ENCODE peak calls at places on chromosomes 6 and 20, in four cellular contexts. L, Z, J and D are unnamed samples.

GRCh38 chr6:134115715-134116074 is 63.3 kb upstream of the SLC2A12 start:
- DNase-seq in L (no peak), Z (no peak), J (no peak), D (no peak)

GRCh38 chr6:137044366-137045220 is at the start of gene IL20RA:
- DNase-seq in L (no peak), Z (no peak), J (no peak), D (no peak)

GRCh38 chr6:50816115-50816675 is 2.5 kb upstream of the TFAP2B start:
- DNase-seq in L (peak; percentile 86), Z (peak; percentile 60), J (peak; percentile 13), D (no peak)

GRCh38 chr6:110769923-110770322 is 45.3 kb downstream of the CDK19 start:
- DNase-seq in L (no peak), Z (no peak), J (no peak), D (no peak)

GRCh38 chr6:41921712-41921998 is 356 bp downstream of the BYSL start:
- DNase-seq in L (no peak), Z (no peak), J (no peak), D (no peak)

GRCh38 chr20:6657904-6658303 is 109.6 kb upstream of the BMP2 start:
- DNase-seq in L (no peak), Z (no peak), J (no peak), D (no peak)

GRCh38 chr6:139903411-139904157 is 529.1 kb upstream of the CITED2 start:
- DNase-seq in L (peak; percentile 53), Z (no peak), J (no peak), D (no peak)

GRCh38 chr6:958531-958930 is 265.6 kb upstream of the EXOC2 start:
- DNase-seq in L (no peak), Z (peak; percentile 74), J (peak; percentile 57), D (no peak)

GRCh38 chr6:147202516-147203310 is 1.5 kb upstream of the STXBP5 start:
- DNase-seq in L (peak; percentile 93), Z (peak; percentile 97), J (peak; percentile 92), D (peak; percentile 95)

GRCh38 chr20:63737940-63738686 is 1.5 kb upstream of the SLC2A4RG start:
- DNase-seq in L (peak; percentile 66), Z (no peak), J (no peak), D (no peak)

GRCh38 chr6:87378947-87379346 is 28.8 kb upstream of the CFAP206 start:
- DNase-seq in L (no peak), Z (no peak), J (no peak), D (no peak)

GRCh38 chr6:116108836-116109235 is 8.2 kb downstream of the NT5DC1 start:
- DNase-seq in L (no peak), Z (no peak), J (no peak), D (no peak)

GRCh38 chr6:13470240-13471140 is 16.9 kb downstream of the GFOD1 start:
- DNase-seq in L (no peak), Z (no peak), J (no peak), D (no peak)

GRCh38 chr6:1610497-1611321 is 994 bp downstream of the FOXC1 start:
- DNase-seq in L (no peak), Z (no peak), J (no peak), D (no peak)

GRCh38 chr6:84618836-84619235 is 145.6 kb downstream of the TBX18 start:
- DNase-seq in L (no peak), Z (peak; percentile 80), J (peak; percentile 42), D (peak; percentile 26)

GRCh38 chr6:105194106-105194505 is 14.3 kb upstream of the POPDC3 start:
- DNase-seq in L (no peak), Z (no peak), J (no peak), D (no peak)
- H3K4me3 ChIP-seq in L (no peak overlapping the region), Z (no peak overlapping the region), J (no peak overlapping the region), D (no peak overlapping the region)

GRCh38 chr6:10801224-10801848 is 37.0 kb downstream of the MAK start:
- DNase-seq in L (peak; percentile 80), Z (peak; percentile 43), J (peak; percentile 36), D (peak; percentile 7)
- TF ChIP-seq CTCF in L (peak; percentile 91), Z (peak; percentile 100), J (peak; percentile 100), D (peak; percentile 99)

GRCh38 chr20:30811896-30812671 is 445.4 kb upstream of the DEFB115 start:
- DNase-seq in L (peak; percentile 65), Z (no peak), J (no peak), D (no peak)
- H3K4me3 ChIP-seq in L (no peak overlapping the region), Z (peak overlapping the region; percentile 47), J (peak overlapping the region; percentile 44), D (no peak overlapping the region)

DNA sequence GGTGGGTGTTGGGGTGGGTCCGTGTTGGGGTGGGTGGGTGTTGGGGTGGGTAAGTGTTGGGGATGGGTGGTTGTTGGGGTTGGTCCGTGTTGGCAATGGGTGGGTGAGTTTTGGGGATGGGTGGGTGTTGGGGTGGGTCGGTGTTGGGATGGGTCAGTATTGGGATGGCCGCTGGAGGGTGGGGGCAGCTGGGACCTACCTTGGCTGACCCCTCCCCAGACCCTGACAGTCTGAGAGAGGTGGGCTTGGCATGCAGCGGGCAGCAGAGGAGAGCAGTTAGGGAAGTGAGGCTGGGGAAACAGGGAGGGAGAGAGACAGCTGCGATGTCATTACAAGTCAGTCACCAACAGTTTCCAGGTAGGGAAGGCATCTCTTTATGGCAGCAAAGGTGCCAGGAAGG is 23.1 kb upstream of the GATA5 start:
- DNase-seq in L (no peak), Z (no peak), J (no peak), D (no peak)
- TF ChIP-seq CTCF in L (no peak), Z (no peak), J (no peak), D (no peak)

DNA sequence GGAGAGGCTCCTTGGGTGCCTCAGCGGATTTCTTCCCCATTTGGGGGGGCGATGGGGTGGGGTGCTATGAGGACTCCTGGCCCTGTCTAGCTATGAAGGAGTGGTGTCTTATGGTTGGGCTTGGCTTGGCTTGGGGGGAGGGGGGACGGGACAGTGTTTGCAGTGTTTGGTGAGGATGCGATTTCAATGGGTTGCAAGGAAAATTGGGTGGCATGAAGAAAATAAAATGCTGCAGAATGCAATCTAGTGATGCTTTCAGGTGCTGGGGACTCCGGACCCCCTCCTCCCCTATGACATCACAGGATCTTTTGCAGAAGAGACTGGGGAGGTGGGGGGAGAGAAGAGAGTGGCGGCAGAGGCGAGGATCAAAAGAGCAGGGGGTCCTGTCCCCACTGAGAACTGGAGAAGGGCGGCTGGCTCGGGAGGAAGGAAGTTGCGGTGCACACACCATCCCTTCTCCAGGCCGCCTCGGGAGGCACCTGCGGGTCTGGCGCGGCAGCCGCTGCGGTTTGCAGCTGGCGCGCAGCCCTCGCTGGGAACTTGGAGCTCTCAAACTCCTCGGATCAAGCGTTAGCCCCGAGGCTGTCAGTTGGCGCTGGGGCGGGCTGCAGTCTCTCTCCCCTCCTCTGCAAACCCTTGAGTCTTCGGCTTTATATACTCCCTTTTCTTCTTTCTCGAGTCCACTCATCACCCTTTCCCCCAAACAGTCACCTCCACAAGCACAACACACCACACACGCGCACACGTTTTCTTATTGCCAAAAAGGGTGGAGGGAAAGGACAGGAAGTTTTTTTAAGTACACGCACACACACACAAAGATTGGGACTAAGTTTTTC is 180.8 kb downstream of the TBXT start:
- DNase-seq in L (no peak), Z (no peak), J (no peak), D (no peak)
- H3K4me3 ChIP-seq in L (peak overlapping the region; percentile 40), Z (peak overlapping the region; percentile 65), J (peak overlapping the region; percentile 70), D (peak overlapping the region; percentile 34)